ENCODE peak calls at places on chromosomes 16 and 17, in eight cellular contexts. F is fibroblast of lung; V is IMR-90; Z is pancreas; T is cardiac muscle cell; I is progenitor cell of endocrine pancreas; Q is lower leg skin; N is CD4-positive, alpha-beta T cell. A is an unnamed sample.

GRCh38 chr17:8257801-8258200 is 8.7 kb downstream of the PFAS start:
- DNase-seq in F (no peak), V (no peak), Z (no peak), T (no peak), I (no peak), Q (no peak), N (no peak), A (no peak)

GRCh38 chr17:181213-182163 is at the start of gene DOC2B:
- DNase-seq in F (no peak), V (peak; percentile 27), Z (peak; percentile 87), T (peak; percentile 41), I (peak; percentile 29), Q (no peak), N (no peak), A (peak; percentile 85)

GRCh38 chr17:57708401-57708800 is 36.7 kb downstream of the CCDC182 start:
- DNase-seq in F (no peak), V (no peak), Z (no peak), T (peak; percentile 24), I (no peak), Q (no peak), N (no peak), A (no peak)

GRCh38 chr17:15197229-15197628 is 67.9 kb downstream of the PMP22 start:
- DNase-seq in F (no peak), V (no peak), Z (no peak), T (no peak), I (no peak), Q (no peak), N (no peak), A (no peak)

GRCh38 chr16:48291303-48291702 is 44.0 kb upstream of the ABCC11 start:
- DNase-seq in F (no peak), V (peak; percentile 39), Z (no peak), T (no peak), I (no peak), Q (no peak), N (no peak), A (no peak)

GRCh38 chr16:11183035-11183812 is 72.8 kb downstream of the SOCS1 start:
- DNase-seq in F (no peak), V (no peak), Z (no peak), T (no peak), I (no peak), Q (no peak), N (no peak), A (peak; percentile 89)

GRCh38 chr17:10063730-10064221 is 134.6 kb downstream of the GAS7 start:
- DNase-seq in F (peak; percentile 59), V (peak; percentile 31), Z (no peak), T (peak; percentile 65), I (no peak), Q (peak; percentile 65), N (no peak), A (no peak)

GRCh38 chr16:3577302-3577752 is at the start of gene NLRC3:
- DNase-seq in F (no peak), V (no peak), Z (no peak), T (no peak), I (no peak), Q (no peak), N (peak; percentile 39), A (no peak)

DNA sequence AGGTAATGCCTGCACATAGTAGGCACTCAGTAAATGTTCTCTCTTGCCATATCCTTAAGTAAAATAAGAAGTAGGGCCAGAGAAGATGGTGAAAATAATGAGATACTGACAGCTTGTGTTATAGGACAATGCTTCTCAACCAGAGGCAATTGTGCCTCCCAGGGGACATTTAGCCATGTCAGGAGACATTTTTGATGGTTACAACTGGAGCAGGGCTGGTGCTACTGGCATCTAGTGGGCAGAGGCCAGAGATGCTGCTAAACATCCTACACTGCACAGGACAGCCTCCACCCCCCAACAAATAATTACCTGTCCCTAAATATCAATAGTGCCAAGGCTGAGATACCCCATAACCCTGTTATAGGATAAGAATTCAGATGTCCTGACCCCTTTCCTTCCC is 1.7 kb downstream of the RAD51D start:
- DNase-seq in F (peak; percentile 39), V (peak; percentile 23), Z (no peak), T (peak; percentile 36), I (no peak), Q (no peak), N (no peak), A (no peak)
- TF ChIP-seq CTCF in F (no peak), V (peak; percentile 37), Z (no peak), T (peak; percentile 18), I (no peak), Q (no peak), N (no peak), A (peak; percentile 31)

GRCh38 chr16:55539488-55539887 is 27.0 kb upstream of the CAPNS2 start:
- DNase-seq in F (no peak), V (no peak), Z (no peak), T (peak; percentile 20), I (no peak), Q (no peak), N (no peak), A (no peak)

GRCh38 chr16:55540221-55540620 is 26.3 kb upstream of the CAPNS2 start:
- DNase-seq in F (no peak), V (no peak), Z (no peak), T (no peak), I (no peak), Q (no peak), N (no peak), A (no peak)

GRCh38 chr16:55539049-55539448 is 27.4 kb upstream of the CAPNS2 start:
- DNase-seq in F (peak; percentile 59), V (peak; percentile 65), Z (no peak), T (peak; percentile 68), I (no peak), Q (no peak), N (no peak), A (no peak)

GRCh38 chr16:55542459-55543082 is 23.9 kb upstream of the CAPNS2 start:
- DNase-seq in F (peak; percentile 48), V (peak; percentile 72), Z (no peak), T (peak; percentile 63), I (no peak), Q (no peak), N (no peak), A (no peak)

DNA sequence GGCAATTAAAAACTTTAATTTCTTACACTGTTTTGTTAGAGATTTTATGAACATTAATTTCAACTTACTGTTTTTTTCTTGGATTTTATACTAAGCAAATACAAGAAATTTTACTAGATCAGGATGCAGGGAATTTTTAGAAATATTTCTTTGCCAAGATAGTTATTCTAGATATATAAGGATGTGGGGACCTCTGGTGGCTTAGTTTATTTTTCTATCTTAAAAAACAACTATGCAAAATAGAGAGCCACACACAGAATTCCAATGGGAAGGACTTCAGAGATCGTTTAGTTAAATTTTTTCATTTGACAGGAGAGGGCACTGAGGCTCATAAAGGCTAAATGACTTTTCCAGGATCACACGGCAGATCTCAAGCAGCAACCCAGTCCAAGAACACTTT is 23.0 kb upstream of the CAPNS2 start:
- DNase-seq in F (peak; percentile 72), V (peak; percentile 41), Z (no peak), T (peak; percentile 63), I (no peak), Q (no peak), N (no peak), A (no peak)
- TF ChIP-seq CTCF in F (no peak), V (peak; percentile 59), Z (no peak), T (peak; percentile 33), I (peak; percentile 41), Q (no peak), N (no peak), A (peak; percentile 71)

GRCh38 chr16:589658-590159 is at the start of gene RAB40C:
- DNase-seq in F (peak; percentile 98), V (peak; percentile 97), Z (peak; percentile 98), T (peak; percentile 99), I (peak; percentile 97), Q (peak; percentile 98), N (peak; percentile 99), A (peak; percentile 99)

GRCh38 chr16:588639-588888 is 1.3 kb upstream of the RAB40C start:
- DNase-seq in F (peak; percentile 58), V (peak; percentile 80), Z (no peak), T (peak; percentile 70), I (peak; percentile 46), Q (no peak), N (peak; percentile 47), A (peak; percentile 81)

GRCh38 chr16:590875-591200 is 972 bp downstream of the RAB40C start:
- DNase-seq in F (no peak), V (no peak), Z (no peak), T (no peak), I (no peak), Q (no peak), N (no peak), A (no peak)

GRCh38 chr16:590165-590874 is 454 bp downstream of the RAB40C start:
- DNase-seq in F (peak; percentile 37), V (peak; percentile 47), Z (peak; percentile 82), T (peak; percentile 64), I (no peak), Q (no peak), N (no peak), A (peak; percentile 65)

GRCh38 chr16:588889-589657 is 793 bp upstream of the RAB40C start:
- DNase-seq in F (peak; percentile 96), V (peak; percentile 92), Z (peak; percentile 99), T (peak; percentile 97), I (peak; percentile 96), Q (peak; percentile 97), N (peak; percentile 97), A (peak; percentile 99)
- TF ChIP-seq CTCF in F (no peak), V (no peak), Z (no peak), T (no peak), I (no peak), Q (no peak), N (no peak), A (no peak)

GRCh38 chr17:29566473-29567361 is at the start of gene ABHD15:
- DNase-seq in F (peak; percentile 79), V (peak; percentile 59), Z (peak; percentile 90), T (peak; percentile 81), I (no peak), Q (peak; percentile 36), N (peak; percentile 35), A (peak; percentile 90)

GRCh38 chr17:29567362-29568330 is 809 bp upstream of the ABHD15 start:
- DNase-seq in F (peak; percentile 35), V (peak; percentile 25), Z (peak; percentile 82), T (peak; percentile 40), I (peak; percentile 52), Q (peak; percentile 29), N (peak; percentile 66), A (peak; percentile 93)

GRCh38 chr17:29563816-29564215 is 3.0 kb downstream of the ABHD15 start:
- DNase-seq in F (no peak), V (no peak), Z (peak; percentile 25), T (no peak), I (no peak), Q (no peak), N (no peak), A (peak; percentile 34)

GRCh38 chr17:29568331-29569244 is at the start of gene TP53I13:
- DNase-seq in F (peak; percentile 83), V (peak; percentile 68), Z (peak; percentile 96), T (peak; percentile 89), I (peak; percentile 71), Q (peak; percentile 84), N (peak; percentile 85), A (peak; percentile 97)

DNA sequence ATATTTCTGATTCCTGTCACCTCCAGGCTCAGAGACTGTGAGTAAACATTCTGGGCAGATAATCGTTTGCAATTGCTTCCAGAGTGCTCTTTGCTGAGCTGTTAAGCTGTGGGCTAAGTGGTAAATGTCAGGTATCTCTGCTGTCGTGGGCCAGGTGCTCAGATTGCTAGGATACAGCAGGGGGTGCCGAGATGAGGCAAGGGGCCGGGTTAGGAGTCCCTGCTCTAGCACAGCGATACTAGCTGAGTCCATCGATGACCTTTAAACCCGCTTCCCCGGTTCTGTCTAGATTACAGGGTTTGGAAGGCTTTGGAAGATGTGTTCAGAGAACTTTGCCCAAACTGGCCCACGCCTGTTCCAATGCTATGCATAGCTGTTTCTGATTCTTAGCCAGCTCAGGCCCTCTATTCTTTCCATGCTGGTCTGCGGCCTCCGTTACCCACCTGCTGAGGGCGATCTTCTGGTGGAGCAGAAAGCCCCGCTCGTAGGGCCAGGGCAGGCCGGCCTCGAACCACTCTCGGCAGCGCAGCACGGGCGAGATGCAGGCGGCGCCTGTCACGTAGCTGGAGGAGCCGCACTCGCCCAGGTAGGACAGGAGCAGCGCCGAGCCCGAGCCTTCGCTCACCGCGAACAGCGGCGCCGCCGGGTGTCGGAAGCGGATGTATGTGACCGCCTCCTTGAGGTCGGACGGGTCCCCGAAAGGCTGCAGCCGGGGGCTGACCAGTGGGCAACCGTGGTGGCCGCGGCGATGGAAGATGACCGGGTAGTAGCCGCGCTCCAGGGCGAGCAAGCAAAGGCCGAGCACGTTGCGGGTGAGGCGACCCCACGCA is 979 bp downstream of the ABHD15 start:
- DNase-seq in F (no peak), V (no peak), Z (peak; percentile 79), T (no peak), I (no peak), Q (peak; percentile 16), N (peak; percentile 41), A (peak; percentile 93)
- TF ChIP-seq CTCF in F (no peak), V (no peak), Z (no peak), T (peak; percentile 2), I (peak; percentile 28), Q (no peak), N (peak; percentile 25), A (peak; percentile 58)

A was measured in endodermal cell.